ENCODE peak calls at places on chromosomes 5 and 9, in six cellular contexts. Z is globus pallidus; W is activated naive CD4-positive, alpha-beta T cell treated with Interleukin-2 at 50 U/mL for 16 hours; N is HepG2; T is iPS-NIHi11; O is activated effector memory CD4-positive, alpha-beta T cell treated with Interleukin-2 at 50 U/mL for 16 hours. D is an unnamed sample.

GRCh38 chr9:14466429-14466818 is 152.5 kb upstream of the NFIB start:
- DNase-seq in Z (no peak), O (no peak), W (no peak), T (peak; percentile 39), N (no peak), D (no peak)

GRCh38 chr5:11222169-11222568 is 461.1 kb upstream of the DAP start:
- DNase-seq in T (no peak), Z (no peak), O (no peak), N (no peak), W (no peak), D (no peak)

GRCh38 chr5:137453476-137454080 is 45.5 kb downstream of the SPOCK1 start:
- DNase-seq in Z (no peak), W (no peak), O (no peak), T (peak; percentile 51), N (peak; percentile 5), D (no peak)

GRCh38 chr5:153445875-153446567 is 44.4 kb upstream of the GRIA1 start:
- DNase-seq in Z (no peak), O (no peak), T (no peak), N (no peak), W (no peak), D (peak; percentile 79)

GRCh38 chr5:159021360-159022177 is 78.1 kb downstream of the EBF1 start:
- DNase-seq in T (no peak), Z (no peak), W (no peak), O (no peak), N (no peak), D (no peak)

GRCh38 chr9:70477146-70477745 is 62.8 kb upstream of the KLF9 start:
- DNase-seq in O (no peak), W (no peak), N (no peak), T (no peak), Z (no peak), D (no peak)

GRCh38 chr9:6870149-6870548 is 112.4 kb downstream of the KDM4C start:
- DNase-seq in O (no peak), W (no peak), T (no peak), Z (no peak), N (no peak), D (no peak)

GRCh38 chr5:89613222-89613956 is 730.4 kb upstream of the MEF2C start:
- DNase-seq in O (no peak), Z (no peak), W (no peak), T (no peak), N (no peak), D (no peak)

GRCh38 chr5:102152906-102153787 is 142.9 kb downstream of the SLCO4C1 start:
- DNase-seq in N (peak; percentile 48), O (no peak), T (peak; percentile 53), W (no peak), Z (peak; percentile 15), D (peak; percentile 49)

GRCh38 chr5:57259704-57260103 is 85.8 kb downstream of the GPBP1 start:
- DNase-seq in Z (no peak), W (no peak), O (no peak), T (no peak), N (no peak), D (no peak)

GRCh38 chr5:56480305-56481146 is 247.4 kb upstream of the ANKRD55 start:
- DNase-seq in W (peak; percentile 23), O (peak; percentile 29), N (peak; percentile 96), T (peak; percentile 72), Z (peak; percentile 75), D (no peak)

GRCh38 chr9:71446499-71447411 is 321.6 kb downstream of the CEMIP2 start:
- DNase-seq in O (no peak), N (peak; percentile 47), T (peak; percentile 82), Z (peak; percentile 1), W (peak; percentile 15), D (peak; percentile 28)

D was measured in SHP77.